ENCODE peak calls at places on chromosome 14, in four cellular contexts. W, A, S and Z are unnamed samples.

GRCh38 chr14:92800525-92800924 is 6.4 kb downstream of the GOLGA5 start:
- DNase-seq in W (no peak), A (no peak), S (no peak), Z (no peak)

GRCh38 chr14:92510972-92511371 is 2.6 kb upstream of the RIN3 start:
- DNase-seq in W (no peak), A (no peak), S (no peak), Z (no peak)

GRCh38 chr14:22871200-22871961 is at the start of gene LRP10:
- DNase-seq in W (peak), A (peak), S (peak), Z (peak)

GRCh38 chr14:75978249-75978731 is 3.5 kb downstream of the TGFB3 start:
- DNase-seq in W (no peak), A (peak), S (peak), Z (peak)

GRCh38 chr14:54338696-54339317 is 58.0 kb upstream of the CDKN3 start:
- DNase-seq in W (no peak), A (no peak), S (no peak), Z (no peak)

GRCh38 chr14:64296561-64296960 is 2.4 kb upstream of the ESR2 start:
- DNase-seq in W (no peak), A (no peak), S (no peak), Z (no peak)

GRCh38 chr14:81298911-81299310 is 78.2 kb upstream of the GTF2A1 start:
- DNase-seq in W (no peak), A (no peak), S (no peak), Z (no peak)

GRCh38 chr14:103629503-103630121 is 601 bp downstream of the KLC1 start:
- DNase-seq in W (no peak), A (peak), S (peak), Z (no peak)

GRCh38 chr14:31842905-31843304 is 234.2 kb upstream of the ARHGAP5 start:
- DNase-seq in W (no peak), A (no peak), S (no peak), Z (no peak)

GRCh38 chr14:100750762-100751699 is 24.3 kb downstream of the DLK1 start:
- DNase-seq in W (no peak), A (no peak), S (no peak), Z (no peak)

GRCh38 chr14:74547331-74547927 is 53.9 kb downstream of the ISCA2 start:
- DNase-seq in W (no peak), A (no peak), S (no peak), Z (no peak)

GRCh38 chr14:57066887-57067513 is 201.7 kb downstream of the EXOC5 start:
- DNase-seq in W (no peak), A (peak), S (peak), Z (no peak)

GRCh38 chr14:91971188-91971778 is 23.8 kb upstream of the FBLN5 start:
- DNase-seq in W (no peak), A (no peak), S (no peak), Z (no peak)

GRCh38 chr14:59187802-59188460 is 536 bp upstream of the DAAM1 start:
- DNase-seq in W (no peak), A (peak), S (no peak), Z (no peak)

GRCh38 chr14:104680056-104680805 is 9.2 kb upstream of the INF2 start:
- DNase-seq in W (no peak), A (peak), S (peak), Z (no peak)

GRCh38 chr14:101197595-101198397 is 294.3 kb upstream of the RTL1 start:
- DNase-seq in W (peak), A (no peak), S (peak), Z (peak)

GRCh38 chr14:29518335-29518734 is 409.3 kb downstream of the PRKD1 start:
- DNase-seq in W (no peak), A (no peak), S (no peak), Z (no peak)

GRCh38 chr14:56549721-56550120 is 29.9 kb upstream of the TMEM260 start:
- DNase-seq in W (no peak), A (no peak), S (no peak), Z (no peak)

GRCh38 chr14:95504135-95505029 is 12.1 kb downstream of the SYNE3 start:
- DNase-seq in W (no peak), A (no peak), S (no peak), Z (no peak)

DNA sequence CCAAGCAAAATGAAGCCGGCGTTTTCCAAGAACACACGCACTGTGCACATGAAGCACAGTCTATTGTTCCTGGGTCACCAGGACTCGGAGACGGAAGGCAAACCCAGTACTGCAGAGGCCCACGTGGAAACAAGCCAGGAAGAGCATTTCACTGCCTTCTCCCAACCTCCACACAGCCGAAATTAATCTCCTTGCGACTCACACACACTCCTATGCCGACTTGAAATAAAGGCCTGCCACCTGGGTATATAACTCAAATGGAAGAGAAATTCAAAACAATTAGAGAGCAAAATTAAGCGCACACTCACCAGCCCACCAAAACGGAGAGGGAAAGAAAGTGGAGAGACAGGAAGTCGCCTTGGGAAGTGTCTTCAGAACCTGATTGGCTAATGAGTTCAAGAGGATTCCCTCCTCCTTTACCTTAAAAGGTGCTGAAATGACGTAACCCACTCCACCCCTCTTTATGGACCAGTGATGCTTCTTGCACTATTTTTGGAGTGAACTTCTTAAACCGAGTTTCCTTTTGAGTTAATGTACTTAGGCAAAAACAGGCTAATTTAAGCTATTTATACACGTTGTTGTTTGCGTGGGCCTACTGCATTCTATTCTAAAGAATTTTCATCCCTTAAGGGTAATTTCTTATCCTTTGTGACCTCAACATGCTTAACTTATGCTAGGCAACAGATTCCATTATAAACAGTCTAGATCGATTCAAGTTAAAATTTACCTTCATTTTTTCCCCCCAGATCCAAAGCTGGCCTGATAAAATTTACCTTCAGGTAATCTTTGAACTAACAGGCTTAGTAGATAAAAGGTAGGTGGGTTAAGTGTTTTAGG is at the start of gene CCNB1IP1:
- DNase-seq in W (peak), A (peak), S (peak), Z (no peak)
- TF ChIP-seq POLR2A in W (peak), A (peak), S (no peak), Z (no peak)

GRCh38 chr14:61645247-61645646 is 50.1 kb upstream of the HIF1A start:
- DNase-seq in W (no peak), A (no peak), S (no peak), Z (no peak)

GRCh38 chr14:61648377-61648776 is 46.9 kb upstream of the HIF1A start:
- DNase-seq in W (peak), A (no peak), S (no peak), Z (no peak)

GRCh38 chr14:61646366-61647101 is 48.8 kb upstream of the HIF1A start:
- DNase-seq in W (no peak), A (no peak), S (no peak), Z (no peak)

GRCh38 chr14:61649283-61649682 is 46.0 kb upstream of the HIF1A start:
- DNase-seq in W (no peak), A (no peak), S (no peak), Z (no peak)

DNA sequence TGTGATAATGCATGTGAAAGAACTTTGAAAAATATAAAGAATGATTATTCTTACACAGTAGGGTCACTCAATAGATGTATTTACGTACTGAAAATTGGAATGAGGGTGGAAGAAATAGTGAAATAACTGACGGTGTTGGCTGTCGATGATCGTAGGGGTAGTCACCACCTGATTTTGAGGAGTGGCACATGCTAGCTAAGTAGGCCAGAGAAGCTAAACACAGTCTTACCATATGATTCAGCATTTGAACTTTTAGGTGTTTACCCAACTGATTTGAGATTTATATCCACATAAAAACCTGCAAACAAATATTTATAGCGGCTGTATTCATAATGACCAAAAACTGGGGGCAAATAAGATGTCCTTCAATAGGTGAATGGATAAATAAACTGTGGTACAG is 47.6 kb upstream of the HIF1A start:
- DNase-seq in W (no peak), A (no peak), S (no peak), Z (no peak)
- H3K27ac ChIP-seq in W (no peak), A (no peak), S (no peak), Z (no peak)

DNA sequence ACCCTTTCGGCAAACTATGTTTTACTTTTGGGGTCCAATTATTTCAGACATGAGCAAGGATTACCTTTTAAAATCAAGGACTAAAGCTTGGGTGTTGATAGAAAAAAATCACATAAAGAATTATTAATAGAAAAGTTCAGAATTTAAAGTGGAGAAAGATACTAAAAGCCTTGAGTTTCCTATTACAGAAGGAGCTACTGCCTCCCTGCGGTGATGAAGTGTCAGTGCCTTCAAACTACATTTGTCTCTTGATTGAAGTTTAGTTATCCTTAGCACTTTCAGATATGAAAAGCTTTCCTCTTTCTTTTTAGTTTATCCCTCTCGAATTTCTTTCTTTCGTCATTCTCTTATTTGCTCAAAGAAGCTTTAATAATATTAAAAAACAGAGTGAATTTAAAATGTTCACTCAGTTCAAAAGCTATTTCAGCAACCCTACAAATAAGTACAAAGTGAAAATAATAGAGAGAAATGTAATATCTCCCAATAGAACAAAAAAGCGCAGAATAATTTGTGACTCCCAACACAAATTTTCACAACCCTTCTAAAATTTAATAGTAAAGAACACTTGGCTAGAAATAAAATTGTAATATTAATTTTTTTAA is 87.6 kb downstream of the SEC23A start:
- DNase-seq in W (no peak), A (peak), S (no peak), Z (no peak)
- TF ChIP-seq POLR2AphosphoS5 in W (no peak), A (no peak), S (no peak), Z (no peak)

GRCh38 chr14:89242871-89243270 is 174.2 kb downstream of the FOXN3 start:
- DNase-seq in W (no peak), A (no peak), S (no peak), Z (no peak)
- TF ChIP-seq POLR2A in W (no peak), A (no peak), S (no peak), Z (no peak)

GRCh38 chr14:89407856-89408255 is 9.2 kb downstream of the FOXN3 start:
- DNase-seq in W (no peak), A (no peak), S (no peak), Z (no peak)
- H3K27ac ChIP-seq in W (no peak), A (no peak), S (peak), Z (peak)

DNA sequence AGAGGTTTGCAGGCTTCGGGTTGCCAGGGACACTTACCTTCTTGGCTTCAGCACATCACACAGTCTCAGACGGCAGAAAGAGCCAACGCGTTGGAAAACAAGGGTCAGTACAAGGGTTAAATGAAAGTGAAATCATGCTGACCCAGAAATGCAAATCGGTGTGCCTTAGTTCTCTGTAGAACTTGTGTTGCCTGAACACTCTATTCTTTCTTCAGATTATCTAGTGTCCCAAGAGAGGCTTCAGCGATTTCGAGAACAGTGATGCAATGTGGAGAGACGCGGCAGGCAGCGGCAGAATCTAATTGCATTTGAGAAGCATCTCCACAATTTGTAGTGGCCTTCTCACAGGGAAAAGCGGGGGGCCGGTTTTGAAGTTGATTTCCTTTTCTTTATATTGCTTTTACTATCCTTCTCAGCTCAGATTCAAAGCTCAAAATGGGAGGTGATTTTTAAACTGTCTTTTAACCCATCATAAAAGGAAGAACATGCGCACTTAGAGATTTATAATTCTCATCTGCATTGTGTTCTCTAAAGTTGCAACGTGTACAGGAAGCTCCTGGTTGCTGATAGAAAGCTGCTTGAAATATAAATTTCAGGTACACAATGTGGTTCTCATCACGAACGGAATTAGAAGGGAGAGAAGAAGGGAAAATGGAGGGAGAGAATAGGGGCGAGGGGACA is 67.8 kb upstream of the EGLN3 start:
- DNase-seq in W (peak), A (no peak), S (no peak), Z (no peak)
- TF ChIP-seq POLR2AphosphoS5 in W (no peak), A (no peak), S (no peak), Z (no peak)